ENCODE peak calls at places on chromosomes 16 and 17, in six cellular contexts. F is activated CD8-positive, alpha-beta T cell treated with anti-CD3 and anti-CD28 coated beads, Interleukin-2, amount 10 ng/mL, durations not matched to agents 7 days and 5 days; Q is transverse colon; R is cardiac muscle cell; V is fibroblast of lung; K is stimulated activated CD4-positive, alpha-beta T cell treated with anti-CD3 and anti-CD28 coated beads, Interleukin-2, amount 100 ng/mL, for 24 hours. Z is an unnamed sample.

GRCh38 chr17:74042744-74043486 is 160.6 kb upstream of the RPL38 start:
- DNase-seq in F (no peak), Q (no peak), R (peak), V (peak), K (peak), Z (no peak)

GRCh38 chr17:50954641-50955121 is 88.5 kb upstream of the TOB1 start:
- DNase-seq in F (no peak), Q (no peak), R (no peak), V (no peak), K (no peak), Z (no peak)

GRCh38 chr17:50198026-50198669 is 3.3 kb downstream of the COL1A1 start:
- DNase-seq in F (peak), Q (peak), R (peak), V (peak), K (peak), Z (peak)

GRCh38 chr17:8126306-8127066 is 2.6 kb upstream of the HES7 start:
- DNase-seq in F (peak), Q (peak), R (no peak), V (peak), K (peak), Z (peak)

GRCh38 chr17:17039911-17040310 is 2.3 kb upstream of the MPRIP start:
- DNase-seq in F (no peak), Q (no peak), R (no peak), V (no peak), K (no peak), Z (no peak)

GRCh38 chr17:6374761-6375312 is 60.1 kb downstream of the AIPL1 start:
- DNase-seq in F (peak), Q (no peak), R (peak), V (no peak), K (peak), Z (no peak)

GRCh38 chr17:76485569-76485968 is 15.7 kb downstream of the RHBDF2 start:
- DNase-seq in F (no peak), Q (peak), R (peak), V (no peak), K (no peak), Z (no peak)

GRCh38 chr16:30949655-30950515 is 1.0 kb downstream of the ORAI3 start:
- DNase-seq in F (peak), Q (peak), R (peak), V (peak), K (peak), Z (peak)

GRCh38 chr16:49659356-49659755 is 196.6 kb downstream of the ZNF423 start:
- DNase-seq in F (no peak), Q (no peak), R (no peak), V (no peak), K (no peak), Z (no peak)

GRCh38 chr16:25155553-25156460 is 44.3 kb downstream of the LCMT1 start:
- DNase-seq in F (peak), Q (no peak), R (peak), V (no peak), K (peak), Z (no peak)

GRCh38 chr17:2718150-2718938 is 6.8 kb upstream of the CLUH start:
- DNase-seq in F (no peak), Q (no peak), R (no peak), V (peak), K (no peak), Z (no peak)

GRCh38 chr16:4614571-4615388 is at the start of gene UBALD1:
- DNase-seq in F (peak), Q (peak), R (peak), V (peak), K (peak), Z (peak)

GRCh38 chr17:32878211-32878610 is 1.3 kb upstream of the MYO1D start:
- DNase-seq in F (no peak), Q (no peak), R (peak), V (peak), K (no peak), Z (no peak)

GRCh38 chr17:48630925-48631692 is 5.0 kb upstream of the HOXB9 start:
- DNase-seq in F (no peak), Q (peak), R (no peak), V (no peak), K (no peak), Z (no peak)

GRCh38 chr17:37107406-37108083 is 158.8 kb downstream of the AATF start:
- DNase-seq in F (no peak), Q (no peak), R (peak), V (peak), K (no peak), Z (no peak)

GRCh38 chr16:88504489-88505404 is 51.7 kb downstream of the ZFPM1 start:
- DNase-seq in F (no peak), Q (peak), R (no peak), V (no peak), K (no peak), Z (no peak)

GRCh38 chr17:63645775-63646491 is 23.7 kb downstream of the MAP3K3 start:
- DNase-seq in F (no peak), Q (no peak), R (no peak), V (no peak), K (no peak), Z (no peak)

GRCh38 chr16:89442990-89443726 is 47.2 kb downstream of the ANKRD11 start:
- DNase-seq in F (no peak), Q (peak), R (peak), V (peak), K (no peak), Z (no peak)

GRCh38 chr16:2039286-2040030 is 8.2 kb downstream of the NTHL1 start:
- DNase-seq in F (no peak), Q (peak), R (peak), V (peak), K (no peak), Z (no peak)

GRCh38 chr16:16042076-16042475 is 92.7 kb downstream of the ABCC1 start:
- DNase-seq in F (no peak), Q (no peak), R (peak), V (peak), K (no peak), Z (no peak)

GRCh38 chr17:2063306-2064146 is 8.6 kb downstream of the HIC1 start:
- DNase-seq in F (no peak), Q (peak), R (peak), V (peak), K (no peak), Z (no peak)

GRCh38 chr17:69575346-69575761 is 160.9 kb downstream of the MAP2K6 start:
- DNase-seq in F (no peak), Q (no peak), R (peak), V (peak), K (no peak), Z (no peak)

GRCh38 chr16:18933501-18933900 is 7.3 kb upstream of the SMG1 start:
- DNase-seq in F (no peak), Q (no peak), R (no peak), V (no peak), K (no peak), Z (no peak)

GRCh38 chr17:50586421-50587247 is 26.1 kb downstream of the CACNA1G start:
- DNase-seq in F (no peak), Q (no peak), R (no peak), V (no peak), K (no peak), Z (no peak)

GRCh38 chr17:2693561-2694380 is 17.8 kb downstream of the CLUH start:
- DNase-seq in F (no peak), Q (peak), R (no peak), V (no peak), K (no peak), Z (no peak)

GRCh38 chr16:86565181-86565631 is 1.4 kb upstream of the FOXC2 start:
- DNase-seq in F (no peak), Q (no peak), R (no peak), V (no peak), K (no peak), Z (no peak)

GRCh38 chr16:11175850-11176341 is 80.1 kb downstream of the SOCS1 start:
- DNase-seq in F (peak), Q (no peak), R (no peak), V (no peak), K (peak), Z (no peak)

GRCh38 chr17:15377608-15378007 is 36.2 kb upstream of the TEKT3 start:
- DNase-seq in F (no peak), Q (no peak), R (peak), V (peak), K (no peak), Z (no peak)

GRCh38 chr17:33228548-33228947 is 64.5 kb downstream of the ASIC2 start:
- DNase-seq in F (no peak), Q (no peak), R (no peak), V (no peak), K (no peak), Z (no peak)

GRCh38 chr17:2030779-2031163 is 818 bp downstream of the DPH1 start:
- DNase-seq in F (no peak), Q (peak), R (peak), V (no peak), K (peak), Z (no peak)

GRCh38 chr16:1770328-1771071 is 843 bp downstream of the NME3 start:
- DNase-seq in F (peak), Q (peak), R (peak), V (peak), K (peak), Z (no peak)

GRCh38 chr17:44044092-44044491 is 22.4 kb downstream of the LSM12 start:
- DNase-seq in F (no peak), Q (no peak), R (peak), V (peak), K (no peak), Z (no peak)

GRCh38 chr16:84065536-84066132 is 23.0 kb upstream of the SLC38A8 start:
- DNase-seq in F (peak), Q (peak), R (peak), V (peak), K (peak), Z (peak)

GRCh38 chr16:63978240-63978639 is 1143.6 kb downstream of the CDH11 start:
- DNase-seq in F (no peak), Q (no peak), R (no peak), V (no peak), K (no peak), Z (no peak)

GRCh38 chr17:65196617-65197016 is 59.4 kb downstream of the RGS9 start:
- DNase-seq in F (no peak), Q (no peak), R (no peak), V (no peak), K (no peak), Z (no peak)

GRCh38 chr16:2470603-2471015 is 488 bp upstream of the NTN3 start:
- DNase-seq in F (no peak), Q (no peak), R (no peak), V (no peak), K (peak), Z (no peak)

GRCh38 chr17:42101513-42102292 is 3.4 kb upstream of the ZNF385C start:
- DNase-seq in F (peak), Q (peak), R (peak), V (peak), K (peak), Z (peak)

GRCh38 chr17:76246080-76247066 is 6.1 kb upstream of the RNF157 start:
- DNase-seq in F (peak), Q (peak), R (peak), V (peak), K (peak), Z (peak)

GRCh38 chr17:18332909-18333489 is 17.9 kb downstream of the SMCR8 start:
- DNase-seq in F (no peak), Q (no peak), R (no peak), V (no peak), K (no peak), Z (no peak)

GRCh38 chr16:85462405-85463227 is 150.5 kb upstream of the GSE1 start:
- DNase-seq in F (no peak), Q (no peak), R (peak), V (no peak), K (peak), Z (peak)

Z was measured in KBM-7.